ENCODE peak calls at places on chromosomes 13 and 19, in four cellular contexts. D is prostate gland; E is CD8-positive, alpha-beta T cell; Z is tibial artery. B is an unnamed sample. For H3K27me3 and H3K4me1, the result is how much of the 10 kb centered on the place peaks cover.

GRCh38 chr19:10712754-10713153 is 5.1 kb upstream of the DNM2 start:
- DNase-seq in D (no peak), E (no peak), Z (no peak), B (no peak)

GRCh38 chr19:14632286-14632685 is 42.4 kb downstream of the ADGRE3 start:
- DNase-seq in Z (no peak), E (no peak), D (no peak), B (no peak)

GRCh38 chr13:40271511-40271910 is 394.9 kb downstream of the FOXO1 start:
- DNase-seq in E (no peak), Z (peak), D (no peak), B (no peak)

GRCh38 chr19:48481846-48482639 is 12.9 kb downstream of the CYTH2 start:
- DNase-seq in D (no peak), E (no peak), Z (no peak), B (no peak)

GRCh38 chr13:101202590-101202989 is 213.7 kb downstream of the NALCN start:
- DNase-seq in D (no peak), Z (no peak), E (no peak), B (no peak)

GRCh38 chr13:59477011-59477410 is 686.7 kb downstream of the DIAPH3 start:
- DNase-seq in E (no peak), Z (no peak), D (no peak), B (no peak)

GRCh38 chr19:6297202-6297601 is 17.4 kb upstream of the MLLT1 start:
- DNase-seq in D (no peak), Z (no peak), E (no peak), B (no peak)

GRCh38 chr19:7699422-7700127 is 2.4 kb downstream of the FCER2 start:
- DNase-seq in Z (no peak), E (no peak), D (no peak), B (no peak)

GRCh38 chr19:52231154-52231565 is 38.2 kb upstream of the ZNF766 start:
- DNase-seq in D (no peak), E (no peak), Z (no peak), B (no peak)

GRCh38 chr13:106603568-106603967 is 35.6 kb upstream of the ARGLU1 start:
- DNase-seq in Z (no peak), D (no peak), E (no peak), B (no peak)

GRCh38 chr19:4120531-4120930 is 3.4 kb downstream of the MAP2K2 start:
- DNase-seq in E (no peak), Z (no peak), D (no peak), B (no peak)

GRCh38 chr13:67554746-67555452 is 324.8 kb upstream of the PCDH9 start:
- DNase-seq in Z (no peak), E (no peak), D (no peak), B (no peak)

GRCh38 chr19:2385053-2385721 is 25.1 kb downstream of the TMPRSS9 start:
- DNase-seq in Z (no peak), E (no peak), D (peak), B (no peak)

GRCh38 chr19:752652-753517 is 2.0 kb downstream of the MISP start:
- DNase-seq in Z (peak), E (no peak), D (peak), B (peak)

DNA sequence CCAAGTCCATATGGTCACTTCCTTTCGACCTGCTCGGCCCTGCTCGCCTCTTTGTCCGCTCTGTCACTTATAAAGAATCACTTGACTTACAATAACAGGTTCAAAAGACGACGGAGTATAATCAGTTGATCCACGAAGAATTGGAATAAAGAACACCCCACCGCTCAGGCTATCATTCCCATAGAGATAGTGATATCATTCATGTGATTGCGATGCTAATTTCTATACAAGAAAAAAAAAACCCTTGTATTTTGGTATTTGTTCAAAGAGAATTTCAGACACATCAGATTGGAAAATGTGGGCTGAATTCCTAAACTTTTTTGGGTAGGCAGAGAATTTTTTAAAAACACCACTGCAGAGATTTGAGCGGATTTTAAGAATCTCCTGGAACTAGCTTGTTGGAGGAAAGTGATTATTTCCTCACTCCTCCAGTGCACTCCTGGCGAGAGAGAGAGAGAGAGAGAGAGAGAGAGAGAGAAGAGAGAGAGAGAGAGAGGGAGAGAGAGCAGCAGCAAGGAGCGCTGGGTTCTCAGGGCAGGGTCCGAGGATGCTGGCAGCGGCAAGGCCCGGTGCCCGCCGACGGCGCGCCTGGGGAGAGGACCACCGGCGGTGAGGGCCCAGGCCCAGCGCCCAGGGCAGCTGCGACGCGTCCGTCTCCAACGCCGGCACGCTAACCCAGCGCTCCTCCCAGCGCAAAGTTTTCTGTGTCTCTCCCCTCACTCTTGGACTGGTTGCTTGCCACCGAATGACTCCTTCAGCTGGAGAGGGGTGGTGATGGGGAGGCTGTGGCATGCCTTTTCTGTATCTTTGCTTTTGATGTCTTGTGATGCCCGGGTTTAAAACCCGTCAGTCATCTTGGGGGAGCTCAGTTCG is 149.0 kb upstream of the ZNF536 start:
- DNase-seq in Z (no peak), E (no peak), D (no peak), B (no peak)
- H3K27me3 ChIP-seq in Z (half or more), E (under half), D (under half), B (under half)

GRCh38 chr19:41535029-41535622 is 40.8 kb upstream of the CEACAM21 start:
- DNase-seq in Z (no peak), D (no peak), E (no peak), B (no peak)
- H3K4me1 ChIP-seq in Z (under half), D (under half), E (under half), B (under half)

GRCh38 chr19:39708594-39708993 is 4.3 kb downstream of the LGALS14 start:
- DNase-seq in Z (no peak), D (no peak), E (no peak), B (no peak)

GRCh38 chr19:39701291-39701690 is 3.0 kb upstream of the LGALS14 start:
- DNase-seq in Z (no peak), D (no peak), E (no peak), B (no peak)

GRCh38 chr19:39709026-39709872 is 5.0 kb downstream of the LGALS14 start:
- DNase-seq in Z (no peak), D (no peak), E (no peak), B (no peak)

GRCh38 chr19:39705578-39706188 is 1.4 kb downstream of the LGALS14 start:
- DNase-seq in E (no peak), D (no peak), Z (no peak), B (no peak)

DNA sequence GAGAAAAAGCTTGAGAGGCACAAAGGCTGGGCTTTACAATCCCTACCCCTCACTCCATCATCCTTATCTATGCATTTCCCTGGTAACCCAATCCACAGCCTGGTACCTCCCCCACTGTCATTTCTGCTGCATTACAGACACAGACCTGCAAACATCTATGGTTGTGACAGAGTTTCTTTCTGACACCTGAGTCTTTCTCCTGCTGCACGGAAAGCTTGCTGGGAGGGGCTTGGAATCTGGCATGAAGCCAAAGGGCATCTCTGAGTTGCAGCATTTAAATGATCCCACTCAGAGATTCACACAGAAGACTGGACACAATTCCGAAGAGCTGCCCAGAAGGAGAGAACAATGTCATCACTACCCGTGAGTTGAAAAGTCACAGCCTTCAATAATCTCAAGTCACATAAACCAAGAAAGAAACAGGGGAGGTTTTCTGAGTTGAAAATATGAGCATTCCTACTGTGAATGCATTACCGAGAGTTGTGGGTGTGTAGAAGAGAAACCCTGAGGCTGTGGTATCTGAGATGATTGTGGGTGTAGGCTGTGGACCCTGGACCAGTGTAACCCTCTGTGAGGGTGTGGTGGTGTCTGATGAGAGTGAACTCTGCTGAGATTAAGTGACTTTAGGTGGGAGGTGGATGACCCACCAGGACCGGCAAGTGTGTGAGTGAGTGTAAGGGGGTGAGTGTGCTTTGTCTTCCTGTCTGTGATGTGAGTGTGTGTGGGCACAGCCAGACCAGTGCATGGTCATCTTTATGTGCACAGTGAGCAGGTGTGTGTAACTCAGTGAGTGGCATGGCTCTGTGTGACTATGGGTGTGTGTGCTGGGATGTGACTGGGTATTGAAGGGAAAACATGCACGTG is at the start of gene LGALS14:
- DNase-seq in Z (no peak), E (no peak), D (no peak), B (no peak)
- H3K27me3 ChIP-seq in Z (under half), E (under half), D (under half), B (under half)

GRCh38 chr19:17755533-17755885 is 4.2 kb downstream of the FCHO1 start:
- DNase-seq in E (no peak), D (no peak), Z (no peak), B (no peak)
- H3K4me1 ChIP-seq in E (under half), D (under half), Z (under half), B (under half)

GRCh38 chr13:112333756-112334543 is 42.2 kb upstream of the SPACA7 start:
- DNase-seq in D (no peak), Z (no peak), E (no peak), B (no peak)
- H3K27me3 ChIP-seq in D (under half), Z (under half), E (under half), B (under half)

DNA sequence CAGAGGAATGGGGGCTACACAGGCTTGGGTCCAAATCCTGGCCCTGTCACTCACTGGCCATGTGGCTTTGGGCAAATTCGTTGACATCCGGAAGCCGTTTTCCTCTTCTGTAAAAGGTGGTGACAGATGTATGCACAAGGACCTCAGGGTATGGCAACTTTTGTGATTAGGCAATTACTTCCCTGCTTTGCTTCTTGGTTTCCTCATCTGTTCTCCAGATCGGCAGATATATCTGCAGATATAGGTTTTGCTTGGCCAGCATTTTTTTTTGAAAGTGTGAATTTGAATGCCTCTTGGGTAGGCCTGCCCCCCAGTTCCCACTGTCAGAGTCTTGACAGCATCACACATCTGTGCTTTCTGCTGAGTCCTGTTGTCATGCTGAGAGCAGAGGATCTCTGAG is 17.7 kb downstream of the TMEM272 start:
- DNase-seq in D (no peak), Z (no peak), E (no peak), B (no peak)
- H3K4me1 ChIP-seq in D (under half), Z (under half), E (half or more), B (under half)

B was measured in lung.